ENCODE peak calls at places on chromosomes 6 and 20, in six cellular contexts. One of them, this sample, is unnamed.

GRCh38 chr20:47627540-47627939 is 125.9 kb downstream of the NCOA3 start:
- DNase-seq in HepG2: no peak
- DNase-seq in K562: no peak
- DNase-seq in A549: no peak
- DNase-seq in endothelial cell of umbilical vein: no peak
- DNase-seq in GM12878: no peak
- DNase-seq in this sample: no peak

GRCh38 chr6:134510920-134511319 is 193.0 kb upstream of the SGK1 start:
- DNase-seq in GM12878: no peak
- DNase-seq in endothelial cell of umbilical vein: peak; percentile 59
- DNase-seq in K562: no peak
- DNase-seq in HepG2: no peak
- DNase-seq in A549: no peak
- DNase-seq in this sample: peak; percentile 83

GRCh38 chr6:163529605-163530004 is 115.1 kb downstream of the QKI start:
- DNase-seq in A549: peak; percentile 13
- DNase-seq in K562: no peak
- DNase-seq in HepG2: no peak
- DNase-seq in GM12878: no peak
- DNase-seq in endothelial cell of umbilical vein: peak; percentile 50
- DNase-seq in this sample: no peak

GRCh38 chr20:18750735-18751134 is 62.8 kb upstream of the SCP2D1 start:
- DNase-seq in A549: no peak
- DNase-seq in K562: no peak
- DNase-seq in HepG2: peak; percentile 42
- DNase-seq in GM12878: peak; percentile 13
- DNase-seq in endothelial cell of umbilical vein: no peak
- DNase-seq in this sample: no peak

GRCh38 chr20:51493346-51493791 is 49.1 kb downstream of the NFATC2 start:
- DNase-seq in HepG2: no peak
- DNase-seq in GM12878: no peak
- DNase-seq in K562: peak; percentile 45
- DNase-seq in endothelial cell of umbilical vein: no peak
- DNase-seq in A549: no peak
- DNase-seq in this sample: no peak

GRCh38 chr6:81768150-81768942 is 15.9 kb upstream of the TENT5A start:
- DNase-seq in GM12878: no peak
- DNase-seq in endothelial cell of umbilical vein: no peak
- DNase-seq in K562: no peak
- DNase-seq in A549: no peak
- DNase-seq in HepG2: peak; percentile 37
- DNase-seq in this sample: no peak

GRCh38 chr20:7772376-7772775 is 167.9 kb downstream of the HAO1 start:
- DNase-seq in A549: peak; percentile 6
- DNase-seq in HepG2: no peak
- DNase-seq in K562: no peak
- DNase-seq in GM12878: no peak
- DNase-seq in endothelial cell of umbilical vein: peak; percentile 48
- DNase-seq in this sample: no peak

GRCh38 chr20:17966432-17967312 is 1.9 kb downstream of the SNX5 start:
- DNase-seq in endothelial cell of umbilical vein: peak; percentile 49
- DNase-seq in K562: no peak
- DNase-seq in A549: peak; percentile 47
- DNase-seq in GM12878: no peak
- DNase-seq in HepG2: peak; percentile 67
- DNase-seq in this sample: peak; percentile 76

GRCh38 chr20:30811896-30812671 is 445.4 kb upstream of the DEFB115 start:
- DNase-seq in HepG2: no peak
- DNase-seq in endothelial cell of umbilical vein: no peak
- DNase-seq in GM12878: peak; percentile 20
- DNase-seq in A549: no peak
- DNase-seq in K562: peak; percentile 79
- DNase-seq in this sample: peak; percentile 49

GRCh38 chr6:51552400-51552799 is 535.0 kb downstream of the PKHD1 start:
- DNase-seq in GM12878: no peak
- DNase-seq in HepG2: no peak
- DNase-seq in endothelial cell of umbilical vein: no peak
- DNase-seq in K562: no peak
- DNase-seq in A549: no peak
- DNase-seq in this sample: no peak

GRCh38 chr6:136696238-136696637 is 96.0 kb downstream of the MAP3K5 start:
- DNase-seq in GM12878: no peak
- DNase-seq in HepG2: no peak
- DNase-seq in endothelial cell of umbilical vein: no peak
- DNase-seq in A549: no peak
- DNase-seq in K562: no peak
- DNase-seq in this sample: peak; percentile 10

GRCh38 chr6:131655951-131656350 is 18.8 kb downstream of the ENPP3 start:
- DNase-seq in HepG2: no peak
- DNase-seq in GM12878: no peak
- DNase-seq in endothelial cell of umbilical vein: no peak
- DNase-seq in K562: no peak
- DNase-seq in A549: no peak
- DNase-seq in this sample: no peak

GRCh38 chr20:32356935-32357868 is 929 bp upstream of the ASXL1 start:
- DNase-seq in A549: no peak
- DNase-seq in K562: no peak
- DNase-seq in GM12878: peak; percentile 84
- DNase-seq in HepG2: peak; percentile 76
- DNase-seq in endothelial cell of umbilical vein: peak; percentile 16
- DNase-seq in this sample: peak; percentile 65

GRCh38 chr6:6643398-6643797 is 54.9 kb downstream of the LY86 start:
- DNase-seq in A549: no peak
- DNase-seq in HepG2: no peak
- DNase-seq in GM12878: peak; percentile 91
- DNase-seq in K562: no peak
- DNase-seq in endothelial cell of umbilical vein: no peak
- DNase-seq in this sample: no peak

GRCh38 chr20:61173966-61174725 is 77.9 kb upstream of the CDH4 start:
- DNase-seq in endothelial cell of umbilical vein: no peak
- DNase-seq in A549: no peak
- DNase-seq in K562: no peak
- DNase-seq in HepG2: no peak
- DNase-seq in GM12878: no peak
- DNase-seq in this sample: no peak

GRCh38 chr20:8421981-8422380 is 289.9 kb downstream of the PLCB1 start:
- DNase-seq in K562: no peak
- DNase-seq in A549: no peak
- DNase-seq in GM12878: no peak
- DNase-seq in HepG2: no peak
- DNase-seq in endothelial cell of umbilical vein: no peak
- DNase-seq in this sample: no peak

GRCh38 chr20:41649489-41649888 is 31.3 kb upstream of the CHD6 start:
- DNase-seq in GM12878: no peak
- DNase-seq in endothelial cell of umbilical vein: no peak
- DNase-seq in A549: no peak
- DNase-seq in K562: no peak
- DNase-seq in HepG2: no peak
- DNase-seq in this sample: no peak

GRCh38 chr6:130432838-130433237 is 67.0 kb downstream of the TMEM200A start:
- DNase-seq in A549: no peak
- DNase-seq in HepG2: no peak
- DNase-seq in endothelial cell of umbilical vein: no peak
- DNase-seq in GM12878: no peak
- DNase-seq in K562: no peak
- DNase-seq in this sample: no peak

GRCh38 chr6:130431346-130431745 is 65.5 kb downstream of the TMEM200A start:
- DNase-seq in HepG2: no peak
- DNase-seq in endothelial cell of umbilical vein: no peak
- DNase-seq in K562: no peak
- DNase-seq in A549: no peak
- DNase-seq in GM12878: no peak
- DNase-seq in this sample: no peak

GRCh38 chr6:130435181-130435580 is 69.4 kb downstream of the TMEM200A start:
- DNase-seq in HepG2: no peak
- DNase-seq in A549: no peak
- DNase-seq in K562: no peak
- DNase-seq in endothelial cell of umbilical vein: no peak
- DNase-seq in GM12878: no peak
- DNase-seq in this sample: no peak

DNA sequence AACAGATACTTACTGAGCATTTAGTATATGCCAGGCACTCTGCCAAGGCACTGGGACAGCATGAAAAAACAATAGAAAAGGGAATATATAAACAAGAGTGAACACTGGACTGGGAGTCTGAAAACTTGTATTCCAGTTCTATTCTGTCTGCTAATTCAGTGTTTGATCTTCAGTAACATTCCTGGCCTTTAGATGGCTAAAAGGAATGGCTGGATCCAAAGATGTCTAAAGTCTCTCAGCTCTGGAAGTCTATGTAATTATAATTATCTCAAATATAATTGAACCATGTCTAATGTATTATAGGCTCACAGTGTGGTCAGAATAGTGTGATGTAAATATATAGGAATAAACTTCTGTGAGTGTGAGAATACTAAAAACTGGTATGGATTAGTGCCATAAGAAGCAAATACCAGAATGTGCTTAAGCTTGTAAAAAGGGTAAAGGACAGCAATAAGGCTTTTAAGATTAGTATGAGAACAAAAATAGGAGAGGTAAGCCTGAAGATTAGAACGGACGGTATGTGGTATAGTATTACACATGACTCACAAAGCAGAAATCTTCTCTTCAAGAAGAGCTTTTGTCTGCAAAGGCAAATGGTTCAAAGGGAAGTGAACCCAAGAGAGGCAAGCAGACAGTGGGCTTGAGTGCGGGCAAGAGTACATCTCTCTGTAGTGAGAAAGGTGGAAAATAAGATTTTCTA is 68.5 kb downstream of the TMEM200A start:
- DNase-seq in GM12878: no peak
- DNase-seq in HepG2: no peak
- DNase-seq in A549: no peak
- DNase-seq in K562: no peak
- DNase-seq in endothelial cell of umbilical vein: no peak
- DNase-seq in this sample: no peak
- TF ChIP-seq MYC in GM12878: no peak
- TF ChIP-seq MYC in HepG2: no peak
- TF ChIP-seq MYC in A549: no peak
- TF ChIP-seq MYC in K562: no peak
- TF ChIP-seq MYC in endothelial cell of umbilical vein: no peak
- TF ChIP-seq MYC in this sample: no peak

GRCh38 chr6:166540631-166541331 is 45.7 kb downstream of the RAMACL start:
- DNase-seq in GM12878: peak; percentile 66
- DNase-seq in K562: peak; percentile 28
- DNase-seq in A549: no peak
- DNase-seq in HepG2: no peak
- DNase-seq in endothelial cell of umbilical vein: no peak
- DNase-seq in this sample: peak; percentile 85
- TF ChIP-seq MYC in GM12878: no peak
- TF ChIP-seq MYC in K562: no peak
- TF ChIP-seq MYC in A549: no peak
- TF ChIP-seq MYC in HepG2: no peak
- TF ChIP-seq MYC in endothelial cell of umbilical vein: no peak
- TF ChIP-seq MYC in this sample: no peak

DNA sequence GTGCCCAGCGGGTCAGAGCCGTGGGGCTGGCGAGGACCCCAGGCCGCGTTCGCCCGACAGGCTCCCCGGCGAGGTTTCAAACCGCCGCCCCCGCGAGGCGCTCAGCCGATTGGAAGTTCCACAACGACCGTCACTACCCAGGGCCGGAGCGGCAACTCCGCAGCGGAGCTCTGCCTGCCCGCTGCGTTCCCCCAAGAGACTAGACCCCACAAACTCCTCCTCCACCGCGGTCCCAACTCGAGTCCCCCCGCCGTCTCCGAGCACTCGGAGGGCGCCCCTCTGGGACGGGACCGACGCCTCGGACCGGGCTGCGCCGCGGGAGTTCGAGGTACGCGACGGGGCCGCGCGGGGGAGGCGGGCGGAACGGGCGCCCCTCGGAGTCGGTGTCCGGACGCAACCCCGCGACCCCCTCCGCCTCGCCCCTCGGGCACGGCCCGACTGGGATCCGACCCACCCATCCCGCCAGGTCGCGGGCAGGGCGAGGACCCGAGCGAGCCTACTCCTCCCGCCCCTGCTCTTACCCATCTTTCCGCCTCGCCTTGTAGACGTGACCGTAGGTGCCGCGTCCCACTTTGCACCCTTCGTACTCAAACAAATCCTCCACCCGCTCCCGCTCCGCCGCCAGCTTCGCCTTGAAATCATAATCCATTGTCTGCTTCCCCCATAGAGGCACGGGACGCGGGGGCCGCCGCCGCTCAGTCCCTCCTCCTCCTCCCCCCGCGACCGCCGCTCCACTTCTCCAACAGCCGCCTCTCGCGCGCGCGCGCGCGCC is 595 bp downstream of the CDK19 start:
- DNase-seq in A549: peak; percentile 36
- DNase-seq in K562: peak; percentile 50
- DNase-seq in HepG2: no peak
- DNase-seq in endothelial cell of umbilical vein: peak; percentile 51
- DNase-seq in GM12878: no peak
- DNase-seq in this sample: peak; percentile 88
- TF ChIP-seq MYC in A549: no peak
- TF ChIP-seq MYC in K562: no peak
- TF ChIP-seq MYC in HepG2: no peak
- TF ChIP-seq MYC in endothelial cell of umbilical vein: no peak
- TF ChIP-seq MYC in GM12878: no peak
- TF ChIP-seq MYC in this sample: no peak

DNA sequence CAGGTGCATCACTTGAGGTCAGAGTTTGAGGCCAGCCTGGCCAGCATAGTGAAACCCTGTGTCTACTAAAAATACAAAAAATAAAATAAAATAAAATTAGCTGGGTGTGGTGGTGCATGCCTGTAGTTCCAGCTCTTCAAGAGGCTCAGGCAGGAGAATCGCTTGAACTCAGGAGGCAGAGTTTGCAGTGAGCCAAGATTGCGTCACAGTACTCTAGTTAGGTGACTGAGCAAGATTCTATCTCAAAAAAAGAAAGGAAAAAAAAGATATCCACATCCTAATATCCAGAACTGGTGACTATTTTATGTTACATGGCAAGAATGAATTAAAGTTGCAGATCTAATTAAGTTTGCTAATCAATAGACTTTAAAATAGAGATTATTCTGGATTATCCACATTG is 32.5 kb downstream of the SCGN start:
- DNase-seq in K562: no peak
- DNase-seq in endothelial cell of umbilical vein: no peak
- DNase-seq in A549: no peak
- DNase-seq in HepG2: no peak
- DNase-seq in GM12878: no peak
- DNase-seq in this sample: no peak
- TF ChIP-seq MYC in K562: no peak
- TF ChIP-seq MYC in endothelial cell of umbilical vein: no peak
- TF ChIP-seq MYC in A549: no peak
- TF ChIP-seq MYC in HepG2: no peak
- TF ChIP-seq MYC in GM12878: no peak
- TF ChIP-seq MYC in this sample: no peak

GRCh38 chr6:33277663-33278391 is 904 bp downstream of the B3GALT4 start:
- DNase-seq in HepG2: no peak
- DNase-seq in A549: peak; percentile 33
- DNase-seq in GM12878: no peak
- DNase-seq in endothelial cell of umbilical vein: no peak
- DNase-seq in K562: peak; percentile 48
- DNase-seq in this sample: peak; percentile 77
- TF ChIP-seq MYC in HepG2: no peak
- TF ChIP-seq MYC in A549: no peak
- TF ChIP-seq MYC in GM12878: no peak
- TF ChIP-seq MYC in endothelial cell of umbilical vein: no peak
- TF ChIP-seq MYC in K562: no peak
- TF ChIP-seq MYC in this sample: no peak

GRCh38 chr20:50277460-50278376 is 87.1 kb downstream of the CEBPB start:
- DNase-seq in K562: no peak
- DNase-seq in GM12878: no peak
- DNase-seq in endothelial cell of umbilical vein: no peak
- DNase-seq in A549: no peak
- DNase-seq in HepG2: no peak
- DNase-seq in this sample: no peak
- TF ChIP-seq MYC in K562: no peak
- TF ChIP-seq MYC in GM12878: no peak
- TF ChIP-seq MYC in endothelial cell of umbilical vein: no peak
- TF ChIP-seq MYC in A549: no peak
- TF ChIP-seq MYC in HepG2: no peak
- TF ChIP-seq MYC in this sample: no peak